ENCODE peak calls at places on chromosome 6, in nine cellular contexts. H is activated CD4-positive, alpha-beta T cell treated with anti-CD3 and anti-CD28 coated beads, Interleukin-2, amount 10 ng/mL, durations not matched to agents 7 days and 5 days; A is NCI-H2107; F is dermis microvascular lymphatic vessel endothelial cell; T is fibroblast of pulmonary artery; I is NAMALWA; S is HS-27A; C is coronary artery; E is HEK293T. N is an unnamed sample.

GRCh38 chr6:54255881-54256280 is 52.4 kb upstream of the TINAG start:
- DNase-seq in C (no peak), I (no peak), T (peak), H (no peak), E (no peak), F (peak), S (no peak), A (no peak), N (no peak)

GRCh38 chr6:30483677-30484279 is 5.5 kb upstream of the HLA-E start:
- DNase-seq in A (no peak), F (peak), H (peak), T (peak), S (peak), I (peak), C (no peak), E (no peak), N (peak)

GRCh38 chr6:71345505-71345904 is 56.9 kb downstream of the OGFRL1 start:
- DNase-seq in T (no peak), I (no peak), F (no peak), E (no peak), H (no peak), S (no peak), C (no peak), A (no peak), N (no peak)

GRCh38 chr6:124054034-124054433 is 250.4 kb downstream of the NKAIN2 start:
- DNase-seq in A (no peak), S (no peak), E (no peak), H (no peak), T (no peak), F (no peak), C (no peak), I (no peak), N (no peak)

GRCh38 chr6:150319924-150320323 is 48.9 kb upstream of the IYD start:
- DNase-seq in E (no peak), H (no peak), I (no peak), F (no peak), T (no peak), S (no peak), A (no peak), C (no peak), N (no peak)

GRCh38 chr6:89267918-89268317 is 47.2 kb downstream of the GABRR2 start:
- DNase-seq in A (no peak), I (no peak), H (no peak), C (peak), F (no peak), S (no peak), T (no peak), E (no peak), N (no peak)

GRCh38 chr6:141874930-141875602 is 257.7 kb upstream of the GJE1 start:
- DNase-seq in A (no peak), H (no peak), I (no peak), F (no peak), S (no peak), T (peak), C (no peak), E (no peak), N (no peak)

GRCh38 chr6:156685823-156686428 is 91.3 kb upstream of the ARID1B start:
- DNase-seq in T (no peak), A (no peak), I (no peak), F (no peak), S (no peak), E (no peak), C (no peak), H (no peak), N (no peak)

GRCh38 chr6:20350215-20350614 is 51.5 kb upstream of the E2F3 start:
- DNase-seq in T (peak), S (peak), C (no peak), H (no peak), E (no peak), I (no peak), A (no peak), F (no peak), N (no peak)

GRCh38 chr6:34243901-34244884 is 4.6 kb downstream of the SMIM29 start:
- DNase-seq in H (no peak), S (peak), T (peak), C (peak), F (peak), I (peak), E (peak), A (no peak), N (peak)

GRCh38 chr6:4125933-4126864 is 9.2 kb downstream of the ECI2 start:
- DNase-seq in I (no peak), C (no peak), S (no peak), A (no peak), E (no peak), F (peak), H (no peak), T (peak), N (no peak)

GRCh38 chr6:117545161-117545595 is 57.1 kb downstream of the GOPC start:
- DNase-seq in H (no peak), C (no peak), E (no peak), I (no peak), A (no peak), T (no peak), S (no peak), F (peak), N (no peak)

GRCh38 chr6:36350681-36351091 is 14.0 kb upstream of the BNIP5 start:
- DNase-seq in H (no peak), E (no peak), C (peak), T (peak), F (peak), S (peak), I (no peak), A (no peak), N (peak)

GRCh38 chr6:169881976-169882375 is 130.6 kb downstream of the ERMARD start:
- DNase-seq in H (no peak), A (no peak), E (no peak), T (no peak), F (no peak), C (peak), I (no peak), S (no peak), N (no peak)

GRCh38 chr6:33988121-33989015 is 157.5 kb downstream of the GRM4 start:
- DNase-seq in F (no peak), C (peak), T (no peak), H (no peak), E (no peak), I (no peak), S (no peak), A (peak), N (no peak)

GRCh38 chr6:34143884-34144580 is 1.9 kb downstream of the GRM4 start:
- DNase-seq in E (peak), A (no peak), F (peak), C (no peak), I (peak), H (peak), S (no peak), T (no peak), N (peak)

GRCh38 chr6:126614642-126615504 is 275.0 kb downstream of the CENPW start:
- DNase-seq in E (no peak), T (no peak), F (no peak), C (no peak), H (no peak), I (no peak), S (no peak), A (no peak), N (no peak)

GRCh38 chr6:129575378-129576118 is 134.4 kb downstream of the ARHGAP18 start:
- DNase-seq in E (peak), T (peak), S (peak), H (no peak), C (no peak), F (peak), I (peak), A (peak), N (peak)

GRCh38 chr6:134111062-134111677 is 58.7 kb upstream of the SLC2A12 start:
- DNase-seq in F (peak), S (peak), A (peak), H (peak), C (no peak), I (peak), T (peak), E (peak), N (peak)

GRCh38 chr6:75906871-75907270 is 157.8 kb downstream of the MYO6 start:
- DNase-seq in H (no peak), T (no peak), C (no peak), S (no peak), E (no peak), A (no peak), I (no peak), F (no peak), N (no peak)

GRCh38 chr6:393391-394221 is 2.1 kb downstream of the IRF4 start:
- DNase-seq in E (no peak), A (no peak), I (no peak), H (peak), F (no peak), C (peak), T (no peak), S (no peak), N (no peak)

GRCh38 chr6:85469276-85470022 is 19.6 kb downstream of the NT5E start:
- DNase-seq in I (no peak), A (no peak), S (no peak), F (no peak), H (no peak), C (no peak), E (no peak), T (no peak), N (no peak)

GRCh38 chr6:155400022-155400965 is 55.3 kb downstream of the NOX3 start:
- DNase-seq in H (no peak), F (no peak), S (no peak), C (no peak), T (no peak), E (peak), A (no peak), I (no peak), N (no peak)

GRCh38 chr6:70847685-70848084 is 109.2 kb downstream of the B3GAT2 start:
- DNase-seq in A (no peak), T (no peak), I (no peak), C (no peak), S (no peak), E (no peak), H (no peak), F (no peak), N (no peak)

GRCh38 chr6:138722425-138723371 is 50.9 kb upstream of the CCDC28A start:
- DNase-seq in A (no peak), C (no peak), E (no peak), T (peak), S (no peak), I (no peak), H (no peak), F (peak), N (no peak)

GRCh38 chr6:70423189-70424133 is 10.2 kb downstream of the FAM135A start:
- DNase-seq in C (no peak), T (peak), I (no peak), E (no peak), F (no peak), H (no peak), S (no peak), A (no peak), N (no peak)

GRCh38 chr6:18503187-18503586 is 116.0 kb downstream of the RNF144B start:
- DNase-seq in E (no peak), I (no peak), S (no peak), A (no peak), F (no peak), T (no peak), H (no peak), C (no peak), N (no peak)

GRCh38 chr6:10555625-10556309 is 34.6 kb downstream of the GCNT2 start:
- DNase-seq in I (no peak), F (peak), H (no peak), C (no peak), A (peak), T (peak), E (peak), S (no peak), N (peak)

GRCh38 chr6:5595184-5595583 is 333.9 kb downstream of the FARS2 start:
- DNase-seq in S (no peak), A (no peak), I (no peak), H (no peak), T (no peak), F (no peak), C (no peak), E (no peak), N (no peak)

GRCh38 chr6:109477184-109477583 is 5.8 kb downstream of the ZBTB24 start:
- DNase-seq in T (no peak), I (no peak), A (no peak), C (no peak), H (no peak), E (no peak), S (no peak), F (no peak), N (no peak)

GRCh38 chr6:151627689-151628444 is 134.1 kb downstream of the CCDC170 start:
- DNase-seq in S (no peak), H (no peak), E (no peak), I (no peak), F (peak), A (no peak), T (no peak), C (no peak), N (no peak)

GRCh38 chr6:140957334-140957733 is 1175.4 kb upstream of the GJE1 start:
- DNase-seq in T (no peak), A (no peak), E (no peak), I (no peak), H (no peak), S (no peak), F (no peak), C (no peak), N (no peak)

GRCh38 chr6:16803294-16804006 is 42.2 kb upstream of the ATXN1 start:
- DNase-seq in S (no peak), A (no peak), H (no peak), E (peak), C (no peak), T (peak), I (no peak), F (peak), N (no peak)

GRCh38 chr6:44651604-44652003 is 264.1 kb downstream of the CDC5L start:
- DNase-seq in T (no peak), E (no peak), F (no peak), S (no peak), C (no peak), I (no peak), A (no peak), H (no peak), N (no peak)

GRCh38 chr6:63923139-63923739 is 287.6 kb downstream of the PHF3 start:
- DNase-seq in I (peak), S (no peak), C (no peak), A (no peak), H (no peak), E (peak), T (peak), F (peak), N (peak)

GRCh38 chr6:134534708-134535149 is 216.8 kb upstream of the SGK1 start:
- DNase-seq in I (no peak), E (no peak), F (peak), T (peak), H (no peak), C (no peak), S (no peak), A (no peak), N (no peak)